ENCODE peak calls at places on chromosomes 6 and 20, in ten cellular contexts. R, F, G, B, Y, E, H, X, S and M are unnamed samples.

GRCh38 chr20:43666376-43667328 is at the start of gene MYBL2:
- DNase-seq in R (peak; percentile 67), F (peak; percentile 94), G (peak; percentile 93), B (peak; percentile 77), Y (peak; percentile 94), E (no peak), H (peak; percentile 87), X (no peak), S (peak; percentile 64), M (peak; percentile 91)

GRCh38 chr6:118784641-118785164 is 109.2 kb upstream of the ASF1A start:
- DNase-seq in R (no peak), F (no peak), G (no peak), B (no peak), Y (peak; percentile 33), E (peak; percentile 60), H (no peak), X (no peak), S (peak; percentile 30), M (no peak)

GRCh38 chr6:27617700-27618689 is 145.1 kb upstream of the ZNF184 start:
- DNase-seq in R (no peak), F (peak; percentile 81), G (no peak), B (peak; percentile 72), Y (no peak), E (no peak), H (peak; percentile 61), X (no peak), S (peak; percentile 70), M (peak; percentile 46)

GRCh38 chr6:153117986-153118886 is 12.8 kb downstream of the RGS17 start:
- DNase-seq in R (no peak), F (no peak), G (no peak), B (peak; percentile 23), Y (no peak), E (no peak), H (no peak), X (no peak), S (peak; percentile 51), M (no peak)

GRCh38 chr20:54820392-54820791 is 345.0 kb downstream of the DOK5 start:
- DNase-seq in R (no peak), F (no peak), G (no peak), B (no peak), Y (no peak), E (no peak), H (no peak), X (no peak), S (no peak), M (no peak)

GRCh38 chr20:44959082-44959895 is 908 bp downstream of the TOMM34 start:
- DNase-seq in R (no peak), F (peak; percentile 67), G (no peak), B (peak; percentile 81), Y (peak; percentile 31), E (no peak), H (no peak), X (no peak), S (peak; percentile 51), M (no peak)

GRCh38 chr6:15948930-15949900 is 179.7 kb upstream of the MYLIP start:
- DNase-seq in R (peak; percentile 59), F (peak; percentile 86), G (no peak), B (no peak), Y (peak; percentile 15), E (no peak), H (peak; percentile 42), X (no peak), S (peak; percentile 44), M (peak; percentile 76)

GRCh38 chr6:15244605-15245360 is 1.1 kb upstream of the JARID2 start:
- DNase-seq in R (peak; percentile 84), F (peak; percentile 87), G (peak; percentile 95), B (peak; percentile 83), Y (no peak), E (peak; percentile 82), H (peak; percentile 74), X (peak; percentile 89), S (peak; percentile 89), M (peak; percentile 73)

GRCh38 chr20:57566399-57566798 is 5.5 kb downstream of the PCK1 start:
- DNase-seq in R (no peak), F (no peak), G (no peak), B (no peak), Y (no peak), E (no peak), H (no peak), X (no peak), S (no peak), M (no peak)

GRCh38 chr6:163183791-163184190 is 230.7 kb upstream of the QKI start:
- DNase-seq in R (no peak), F (no peak), G (no peak), B (no peak), Y (no peak), E (no peak), H (no peak), X (no peak), S (peak; percentile 35), M (no peak)

GRCh38 chr20:8940311-8940710 is 128.6 kb upstream of the PLCB4 start:
- DNase-seq in R (no peak), F (no peak), G (no peak), B (peak; percentile 44), Y (no peak), E (no peak), H (no peak), X (no peak), S (no peak), M (no peak)

GRCh38 chr6:166511316-166511715 is 75.2 kb downstream of the RAMACL start:
- DNase-seq in R (no peak), F (no peak), G (no peak), B (peak; percentile 8), Y (no peak), E (no peak), H (no peak), X (no peak), S (no peak), M (no peak)

DNA sequence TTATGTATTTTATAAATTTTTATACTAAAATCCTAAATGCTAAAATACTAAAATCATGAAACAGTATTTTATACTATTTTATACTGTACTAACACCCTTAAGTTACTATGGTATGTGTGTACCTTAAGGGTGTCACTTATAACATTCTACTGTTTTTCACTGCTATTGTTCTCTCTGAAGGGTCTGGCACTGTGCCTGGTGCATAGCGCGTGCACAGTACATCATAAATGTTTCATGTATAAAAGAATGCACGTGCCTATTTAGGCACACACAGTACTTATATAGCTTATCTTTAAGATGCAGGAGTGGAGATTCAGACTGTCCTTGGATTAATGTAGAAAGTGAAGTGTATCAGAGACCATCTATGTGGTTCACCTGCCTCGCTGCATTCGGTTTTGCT is 64.0 kb upstream of the SGK1 start:
- DNase-seq in R (no peak), F (no peak), G (no peak), B (no peak), Y (no peak), E (no peak), H (no peak), X (no peak), S (peak; percentile 32), M (no peak)
- H3K9me3 ChIP-seq in R (no peaks in the 10 kb centered on the region), F (no peaks in the 10 kb centered on the region), G (no peaks in the 10 kb centered on the region), B (no peaks in the 10 kb centered on the region), Y (no peaks in the 10 kb centered on the region), E (no peaks in the 10 kb centered on the region), H (no peaks in the 10 kb centered on the region), X (no peaks in the 10 kb centered on the region), S (no peaks in the 10 kb centered on the region), M (no peaks in the 10 kb centered on the region)

DNA sequence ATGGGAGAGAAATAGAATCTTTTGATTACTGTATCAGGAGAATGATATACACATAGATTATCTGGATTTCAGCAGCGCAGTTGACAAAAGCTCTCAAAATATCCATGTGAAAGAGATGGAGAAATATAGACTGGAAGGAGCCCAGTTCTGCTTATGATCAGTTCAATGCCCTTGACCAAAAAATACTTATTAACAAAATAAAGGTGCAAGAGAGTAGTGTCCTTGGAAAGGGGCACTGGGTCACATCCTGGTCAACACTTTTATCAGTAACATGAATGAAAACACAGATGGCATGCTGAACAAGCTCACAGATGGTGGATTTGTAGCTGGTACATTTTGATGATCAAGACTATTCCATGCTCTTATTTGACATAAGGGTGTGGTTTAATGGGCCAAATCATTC is 63.9 kb upstream of the PLEKHG1 start:
- DNase-seq in R (no peak), F (no peak), G (no peak), B (no peak), Y (no peak), E (no peak), H (no peak), X (no peak), S (no peak), M (no peak)
- H3K4me1 ChIP-seq in R (no peaks in the 10 kb centered on the region), F (no peaks in the 10 kb centered on the region), G (no peaks in the 10 kb centered on the region), B (no peaks in the 10 kb centered on the region), Y (no peaks in the 10 kb centered on the region), E (no peaks in the 10 kb centered on the region), H (no peaks in the 10 kb centered on the region), X (no peaks in the 10 kb centered on the region), S (no peaks in the 10 kb centered on the region), M (peaks cover 8% of the 10 kb centered on the region)

DNA sequence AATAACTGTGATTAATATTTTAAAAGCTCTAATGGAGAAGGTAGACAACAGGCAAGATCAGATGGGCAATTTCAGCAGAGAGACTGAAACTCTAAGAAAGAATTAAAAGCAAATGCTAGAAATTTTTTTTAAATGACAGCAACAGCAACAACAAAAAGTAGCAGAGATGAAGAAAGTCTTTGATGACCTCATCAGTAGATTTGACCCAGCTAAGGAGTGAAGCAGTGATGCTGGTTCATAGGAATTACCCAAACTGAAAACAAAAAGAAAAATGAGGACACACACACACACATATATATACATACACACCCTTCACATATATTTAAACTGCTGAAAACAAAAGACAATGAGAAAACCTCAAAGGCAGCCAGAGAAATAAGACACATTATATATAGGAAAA is 197.6 kb upstream of the ARID1B start:
- DNase-seq in R (no peak), F (no peak), G (no peak), B (no peak), Y (no peak), E (no peak), H (no peak), X (no peak), S (no peak), M (no peak)
- H3K9me3 ChIP-seq in R (peaks cover 22% of the 10 kb centered on the region), F (peaks cover 33% of the 10 kb centered on the region), G (peaks cover 50% of the 10 kb centered on the region), B (peaks cover 49% of the 10 kb centered on the region), Y (peaks cover 6% of the 10 kb centered on the region), E (no peaks in the 10 kb centered on the region), H (no peaks in the 10 kb centered on the region), X (peaks cover 32% of the 10 kb centered on the region), S (no peaks in the 10 kb centered on the region), M (peaks cover 9% of the 10 kb centered on the region)

GRCh38 chr20:32507998-32508774 is 76.9 kb downstream of the NOL4L start:
- DNase-seq in R (no peak), F (peak; percentile 41), G (no peak), B (no peak), Y (no peak), E (no peak), H (peak; percentile 17), X (no peak), S (no peak), M (no peak)
- H3K4me1 ChIP-seq in R (peaks cover 21% of the 10 kb centered on the region), F (peaks cover 6% of the 10 kb centered on the region), G (peaks cover 57% of the 10 kb centered on the region), B (peaks cover 14% of the 10 kb centered on the region), Y (peaks cover 41% of the 10 kb centered on the region), E (no peaks in the 10 kb centered on the region), H (no peaks in the 10 kb centered on the region), X (no peaks in the 10 kb centered on the region), S (peaks cover 42% of the 10 kb centered on the region), M (peaks cover 53% of the 10 kb centered on the region)

GRCh38 chr6:132751306-132751705 is 6.4 kb downstream of the VNN2 start:
- DNase-seq in R (no peak), F (no peak), G (no peak), B (no peak), Y (no peak), E (no peak), H (no peak), X (no peak), S (no peak), M (no peak)
- H3K9me3 ChIP-seq in R (no peaks in the 10 kb centered on the region), F (no peaks in the 10 kb centered on the region), G (no peaks in the 10 kb centered on the region), B (no peaks in the 10 kb centered on the region), Y (no peaks in the 10 kb centered on the region), E (no peaks in the 10 kb centered on the region), H (no peaks in the 10 kb centered on the region), X (no peaks in the 10 kb centered on the region), S (no peaks in the 10 kb centered on the region), M (no peaks in the 10 kb centered on the region)

GRCh38 chr6:8172510-8172909 is 70.2 kb upstream of the EEF1E1 start:
- DNase-seq in R (no peak), F (no peak), G (no peak), B (no peak), Y (no peak), E (no peak), H (no peak), X (no peak), S (no peak), M (no peak)
- H3K4me1 ChIP-seq in R (no peaks in the 10 kb centered on the region), F (peaks cover 3% of the 10 kb centered on the region), G (no peaks in the 10 kb centered on the region), B (no peaks in the 10 kb centered on the region), Y (no peaks in the 10 kb centered on the region), E (no peaks in the 10 kb centered on the region), H (no peaks in the 10 kb centered on the region), X (no peaks in the 10 kb centered on the region), S (no peaks in the 10 kb centered on the region), M (peaks cover 18% of the 10 kb centered on the region)